ENCODE peak calls at places on chromosome 2, in four cellular contexts. K, J, T and V are unnamed samples. For H3K4me1, the result is how much of the 10 kb centered on the place peaks cover.

GRCh38 chr2:19361325-19361990 is 3.0 kb upstream of the OSR1 start:
- DNase-seq in K (no peak), J (no peak), T (no peak), V (no peak)

GRCh38 chr2:164061129-164061746 is 325.4 kb upstream of the FIGN start:
- DNase-seq in K (no peak), J (no peak), T (no peak), V (peak)

GRCh38 chr2:71941731-71942575 is 205.7 kb downstream of the CYP26B1 start:
- DNase-seq in K (no peak), J (no peak), T (no peak), V (no peak)

GRCh38 chr2:132390076-132390475 is 26.5 kb upstream of the GPR39 start:
- DNase-seq in K (no peak), J (no peak), T (no peak), V (no peak)

GRCh38 chr2:190320696-190321095 is 1.1 kb upstream of the HIBCH start:
- DNase-seq in K (no peak), J (no peak), T (no peak), V (no peak)

GRCh38 chr2:8144785-8145184 is 537.1 kb upstream of the ID2 start:
- DNase-seq in K (no peak), J (no peak), T (no peak), V (no peak)

GRCh38 chr2:172096661-172097547 is 5.8 kb downstream of the DLX2 start:
- DNase-seq in K (no peak), J (no peak), T (no peak), V (peak)

GRCh38 chr2:222049946-222050345 is 248.9 kb downstream of the PAX3 start:
- DNase-seq in K (no peak), J (no peak), T (no peak), V (peak)

GRCh38 chr2:239704737-239705136 is 303.9 kb upstream of the HDAC4 start:
- DNase-seq in K (no peak), J (no peak), T (no peak), V (no peak)

GRCh38 chr2:18117592-18117991 is 239.1 kb downstream of the KCNS3 start:
- DNase-seq in K (peak), J (no peak), T (no peak), V (peak)

GRCh38 chr2:171405546-171405945 is 28.2 kb downstream of the METTL8 start:
- DNase-seq in K (no peak), J (no peak), T (no peak), V (no peak)

GRCh38 chr2:64839844-64840243 is 149.4 kb upstream of the SLC1A4 start:
- DNase-seq in K (peak), J (no peak), T (no peak), V (no peak)

GRCh38 chr2:111031546-111032484 is 88.9 kb upstream of the BCL2L11 start:
- DNase-seq in K (peak), J (no peak), T (no peak), V (no peak)

GRCh38 chr2:19841918-19842693 is 59.7 kb downstream of the TTC32 start:
- DNase-seq in K (no peak), J (no peak), T (no peak), V (no peak)

GRCh38 chr2:30629866-30630265 is 177.4 kb downstream of the CAPN13 start:
- DNase-seq in K (no peak), J (no peak), T (no peak), V (peak)

GRCh38 chr2:199310654-199311275 is 147.0 kb downstream of the SATB2 start:
- DNase-seq in K (no peak), J (no peak), T (no peak), V (no peak)

GRCh38 chr2:95054016-95054415 is 28.5 kb downstream of the MAL start:
- DNase-seq in K (peak), J (no peak), T (no peak), V (no peak)

GRCh38 chr2:109549016-109549595 is 64.7 kb downstream of the SEPTIN10 start:
- DNase-seq in K (no peak), J (no peak), T (no peak), V (no peak)

GRCh38 chr2:62589691-62590356 is 83.8 kb upstream of the TMEM17 start:
- DNase-seq in K (no peak), J (no peak), T (no peak), V (no peak)

GRCh38 chr2:28713582-28714292 is 37.9 kb upstream of the PPP1CB start:
- DNase-seq in K (no peak), J (no peak), T (no peak), V (peak)

GRCh38 chr2:106812377-106812776 is 73.6 kb downstream of the ST6GAL2 start:
- DNase-seq in K (no peak), J (no peak), T (no peak), V (no peak)

DNA sequence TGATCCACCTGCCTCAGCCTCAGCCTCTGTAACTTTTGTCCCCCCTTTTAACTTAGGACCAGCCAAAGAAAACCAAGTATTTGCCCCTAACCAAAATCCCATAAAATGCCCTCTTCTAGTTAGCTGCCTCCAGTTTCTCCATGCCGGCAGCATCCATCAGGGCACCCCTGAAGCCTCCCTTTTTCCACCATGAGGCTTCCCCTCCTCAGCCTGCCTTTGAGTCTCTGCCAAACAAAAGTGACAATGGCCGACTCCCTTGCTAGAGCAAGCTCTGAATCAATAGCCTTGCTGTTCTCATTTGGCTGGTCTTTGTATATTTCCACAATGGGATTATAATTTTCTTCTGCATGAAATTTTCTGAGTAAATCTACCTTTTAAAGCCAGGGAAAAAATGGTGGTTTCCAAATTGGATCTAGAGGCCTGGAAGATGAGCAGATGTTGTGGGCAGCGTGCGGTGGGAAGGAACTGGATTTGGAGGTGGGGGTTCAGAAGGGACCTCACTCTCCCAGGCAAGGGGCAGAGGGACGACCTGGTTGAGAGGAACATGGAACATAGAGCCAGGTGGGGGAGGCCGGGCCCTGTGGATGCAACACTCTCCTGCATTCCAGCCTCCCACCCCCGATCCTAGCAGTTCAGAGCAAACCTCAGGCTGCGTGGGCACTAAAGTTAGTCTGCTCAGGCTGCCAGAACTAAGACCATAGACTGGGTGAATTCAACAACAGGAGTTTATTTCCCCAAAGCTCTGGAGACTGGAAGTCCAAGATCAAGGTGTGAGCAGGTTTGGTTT is 80.6 kb downstream of the HS6ST1 start:
- DNase-seq in K (no peak), J (no peak), T (no peak), V (no peak)
- H3K4me1 ChIP-seq in K (under half), J (under half), T (under half), V (under half)

DNA sequence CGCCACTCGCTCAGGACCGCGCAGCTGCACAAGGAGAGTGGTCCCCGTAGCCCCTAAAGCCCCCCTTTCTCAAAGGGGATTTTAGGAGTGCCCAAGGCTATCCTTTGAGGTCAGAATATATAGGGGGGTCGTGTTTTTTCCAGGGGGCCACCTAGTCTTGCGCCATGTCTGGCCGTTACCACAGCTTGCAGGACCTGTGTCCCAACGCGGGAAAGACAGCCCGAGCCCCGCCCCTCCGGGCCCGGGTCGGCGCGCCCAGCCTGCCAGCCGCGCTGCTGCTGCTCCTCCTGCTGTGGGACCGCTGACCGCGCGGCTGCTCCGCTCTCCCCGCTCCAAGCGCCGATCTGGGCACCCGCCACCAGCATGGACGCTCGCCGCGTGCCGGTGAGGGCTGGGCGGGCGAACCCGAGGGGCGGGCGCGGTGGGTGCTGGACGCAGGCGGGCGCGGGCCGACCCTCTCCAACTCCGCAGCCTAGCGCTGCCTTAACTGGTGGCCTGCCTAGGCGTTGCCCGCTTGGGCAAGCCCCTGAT is at the start of gene CDCA7:
- DNase-seq in K (peak), J (peak), T (no peak), V (peak)
- TF ChIP-seq CTCF in K (no peak), J (no peak), T (no peak), V (peak)

GRCh38 chr2:213185147-213185822 is 33.9 kb upstream of the IKZF2 start:
- DNase-seq in K (no peak), J (no peak), T (no peak), V (no peak)
- H3K4me1 ChIP-seq in K (under half), J (under half), T (under half), V (under half)

DNA sequence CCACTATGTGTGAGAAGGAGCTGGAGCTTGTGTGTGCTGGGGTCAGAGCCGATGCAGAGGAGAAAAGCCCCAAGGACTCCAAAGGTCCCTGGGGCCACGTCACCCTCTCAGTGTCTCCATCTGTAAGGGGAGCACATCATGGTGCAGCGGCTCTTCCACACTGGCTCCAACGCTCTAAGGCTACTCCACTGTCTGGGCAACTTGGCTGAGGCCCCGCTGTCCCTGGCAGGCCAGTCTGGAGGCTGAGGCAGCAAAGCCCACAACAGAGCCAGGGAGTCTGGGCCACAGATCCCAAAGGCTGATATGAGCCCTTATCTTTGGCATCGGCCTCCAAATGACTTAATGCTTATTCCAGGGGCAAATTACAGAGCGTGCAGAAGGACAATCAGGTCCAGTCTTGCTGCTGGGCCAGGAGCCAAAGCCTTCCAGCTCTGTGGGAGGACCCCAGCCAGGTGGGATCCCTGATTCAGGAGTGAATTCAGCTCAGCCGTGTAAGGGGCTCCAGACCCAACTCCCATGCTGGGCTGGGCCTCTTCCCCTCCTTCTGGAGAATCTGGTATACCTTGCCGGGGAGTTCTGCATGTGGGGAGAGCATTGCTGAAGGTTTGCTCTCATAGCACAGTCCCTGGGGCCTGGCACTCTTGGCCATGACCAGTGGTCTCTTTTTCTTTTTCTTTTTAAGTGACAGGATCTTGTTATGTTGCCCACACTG is 1.8 kb upstream of the DUSP2 start:
- DNase-seq in K (peak), J (no peak), T (no peak), V (no peak)
- TF ChIP-seq CTCF in K (no peak), J (no peak), T (no peak), V (no peak)

DNA sequence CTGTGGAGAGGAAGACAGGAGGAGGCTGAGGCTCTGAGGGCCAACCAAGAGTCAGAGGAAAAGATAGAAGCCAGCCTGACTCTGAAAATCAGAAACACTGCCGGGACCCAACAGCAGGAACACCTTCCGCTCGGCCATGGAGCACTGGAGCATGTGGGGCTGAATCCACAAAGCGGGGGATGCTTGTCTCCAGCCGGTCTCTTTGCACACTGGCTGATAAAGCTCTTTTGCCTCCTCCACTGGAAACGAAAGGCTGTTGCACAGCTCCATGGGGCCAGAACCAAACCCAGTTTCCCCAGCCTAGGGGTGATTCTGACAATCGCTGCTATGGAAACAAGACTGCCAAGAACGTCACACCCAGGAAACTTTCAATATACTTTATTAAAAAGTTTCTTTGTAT is 90.3 kb downstream of the COL6A3 start:
- DNase-seq in K (no peak), J (no peak), T (no peak), V (no peak)
- H3K4me1 ChIP-seq in K (under half), J (under half), T (under half), V (under half)

DNA sequence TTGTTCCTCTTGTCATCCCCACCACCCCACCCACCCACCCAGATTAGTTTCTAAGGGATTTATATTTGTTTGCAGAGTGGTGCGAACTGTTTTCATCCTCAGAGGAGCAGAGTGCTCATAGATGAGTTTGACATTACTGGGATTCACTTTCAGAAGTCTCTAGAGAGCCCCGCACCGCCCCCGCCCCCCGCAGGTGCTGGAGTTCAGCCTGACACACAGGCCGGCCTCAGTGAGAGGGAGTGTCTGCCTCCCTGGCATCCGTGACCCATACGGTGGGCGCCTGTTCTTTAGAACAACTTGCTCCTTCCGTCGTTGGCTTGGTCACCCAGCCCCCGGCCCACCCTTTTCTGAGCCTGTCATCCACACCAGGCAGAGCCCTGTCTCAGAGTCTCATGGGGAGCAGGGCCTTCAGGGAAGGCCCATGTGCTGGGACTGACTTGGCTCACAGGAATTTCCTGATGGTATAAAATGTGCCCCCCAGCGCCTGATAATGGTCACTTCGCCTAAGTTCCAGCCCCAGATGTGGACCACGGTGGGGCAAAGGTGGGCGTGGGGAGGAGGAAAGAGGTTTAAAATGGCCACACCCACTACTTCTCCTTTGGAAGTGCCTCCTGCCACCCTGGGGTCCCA is 44.3 kb downstream of the HPCAL1 start:
- DNase-seq in K (no peak), J (no peak), T (no peak), V (no peak)
- TF ChIP-seq CTCF in K (no peak), J (no peak), T (no peak), V (no peak)

GRCh38 chr2:128306081-128306930 is 12.4 kb downstream of the HS6ST1 start:
- DNase-seq in K (peak), J (no peak), T (no peak), V (peak)
- H3K4me1 ChIP-seq in K (under half), J (under half), T (half or more), V (under half)